ENCODE peak calls at places on chromosomes 11 and 22, in seven cellular contexts. G, L, I, A, M, Q and C are unnamed samples.

GRCh38 chr22:48241658-48242057 is 1479.2 kb downstream of the TBC1D22A start:
- DNase-seq in G (no peak), I (no peak), L (no peak), Q (no peak), A (no peak), M (no peak), C (no peak)

GRCh38 chr11:75346296-75346695 is 5.2 kb downstream of the ARRB1 start:
- DNase-seq in G (no peak), A (no peak), M (no peak), I (no peak), Q (no peak), L (no peak), C (no peak)

GRCh38 chr11:123544631-123545375 is 109.6 kb downstream of the SCN3B start:
- DNase-seq in M (no peak), L (peak), I (no peak), Q (no peak), A (no peak), G (no peak), C (no peak)

GRCh38 chr11:73233211-73233610 is 15.1 kb downstream of the P2RY2 start:
- DNase-seq in I (no peak), A (no peak), L (no peak), Q (no peak), M (no peak), G (no peak), C (peak)

GRCh38 chr22:20298803-20299735 is 20.8 kb downstream of the DGCR6L start:
- DNase-seq in L (peak), A (peak), G (peak), M (peak), Q (peak), I (peak), C (peak)

GRCh38 chr22:20963201-20964052 is 3.6 kb upstream of the AIFM3 start:
- DNase-seq in Q (no peak), A (no peak), I (no peak), G (no peak), M (no peak), L (peak), C (no peak)

GRCh38 chr22:19287889-19288288 is 3.6 kb downstream of the CLTCL1 start:
- DNase-seq in G (no peak), A (peak), Q (no peak), M (no peak), I (peak), L (no peak), C (no peak)

GRCh38 chr22:48941903-48942625 is 885.6 kb downstream of the BRD1 start:
- DNase-seq in I (no peak), Q (no peak), G (no peak), M (no peak), A (no peak), L (no peak), C (peak)

GRCh38 chr22:50143096-50143495 is 27.4 kb upstream of the PANX2 start:
- DNase-seq in G (no peak), M (no peak), I (no peak), L (no peak), A (no peak), Q (no peak), C (no peak)

GRCh38 chr22:42202048-42202447 is 68.4 kb downstream of the TCF20 start:
- DNase-seq in I (no peak), Q (no peak), A (no peak), L (no peak), M (no peak), G (peak), C (no peak)

GRCh38 chr11:19723572-19724342 is 11.1 kb downstream of the NAV2 start:
- DNase-seq in A (peak), M (no peak), L (no peak), G (peak), I (peak), Q (no peak), C (peak)